ENCODE peak calls at places on chromosomes 13 and 19, in seven cellular contexts. E is foreskin fibroblast; V is activated B cell treated with CpG ODN at 0.5 μM for 24 hours; X is activated T-cell treated with anti-CD3 and anti-CD28 coated beads, Interleukin-2, amount 50 U/mL, for 72 hours; Z is NCI-H2029; G is EL; T is brain pericyte. R is an unnamed sample.

GRCh38 chr19:20371911-20372310 is 193.7 kb downstream of the ZNF737 start:
- DNase-seq in E (no peak), V (no peak), X (no peak), Z (no peak), G (no peak), T (no peak), R (no peak)

GRCh38 chr13:28744091-28744536 is 25.3 kb upstream of the SLC46A3 start:
- DNase-seq in E (peak), V (no peak), X (no peak), Z (no peak), G (peak), T (no peak), R (no peak)

GRCh38 chr19:54014920-54015560 is 23.6 kb downstream of the CACNG6 start:
- DNase-seq in E (no peak), V (no peak), X (no peak), Z (no peak), G (no peak), T (no peak), R (no peak)

GRCh38 chr19:48631254-48631653 is 5.9 kb downstream of the DBP start:
- DNase-seq in E (no peak), V (no peak), X (no peak), Z (no peak), G (no peak), T (no peak), R (no peak)

GRCh38 chr19:2974342-2974932 is 2.9 kb upstream of the TLE6 start:
- DNase-seq in E (peak), V (no peak), X (peak), Z (no peak), G (no peak), T (no peak), R (peak)

GRCh38 chr13:30186644-30187431 is 120.5 kb downstream of the KATNAL1 start:
- DNase-seq in E (peak), V (no peak), X (no peak), Z (no peak), G (no peak), T (no peak), R (no peak)

GRCh38 chr13:48223016-48223385 is 10.0 kb upstream of the ITM2B start:
- DNase-seq in E (no peak), V (no peak), X (no peak), Z (no peak), G (no peak), T (no peak), R (no peak)

GRCh38 chr13:85659493-85659892 is 139.7 kb downstream of the SLITRK6 start:
- DNase-seq in E (peak), V (no peak), X (no peak), Z (no peak), G (peak), T (no peak), R (no peak)

GRCh38 chr19:961866-962620 is 22.1 kb upstream of the WDR18 start:
- DNase-seq in E (peak), V (no peak), X (no peak), Z (no peak), G (no peak), T (no peak), R (no peak)

GRCh38 chr13:77860621-77861020 is 58.0 kb downstream of the EDNRB start:
- DNase-seq in E (peak), V (no peak), X (no peak), Z (no peak), G (peak), T (no peak), R (no peak)

GRCh38 chr19:56217039-56217949 is 15.2 kb downstream of the ZSCAN5C start:
- DNase-seq in E (peak), V (no peak), X (no peak), Z (no peak), G (peak), T (no peak), R (no peak)

GRCh38 chr13:106475852-106476251 is 59.6 kb downstream of the EFNB2 start:
- DNase-seq in E (no peak), V (no peak), X (no peak), Z (no peak), G (no peak), T (no peak), R (no peak)

GRCh38 chr19:41172297-41173164 is 20.5 kb upstream of the CYP2S1 start:
- DNase-seq in E (no peak), V (no peak), X (no peak), Z (no peak), G (no peak), T (no peak), R (no peak)

GRCh38 chr19:41928221-41928683 is at the start of gene ERFL:
- DNase-seq in E (no peak), V (no peak), X (no peak), Z (no peak), G (peak), T (no peak), R (no peak)

GRCh38 chr19:35901055-35901644 is 810 bp upstream of the NFKBID start:
- DNase-seq in E (peak), V (no peak), X (no peak), Z (no peak), G (peak), T (no peak), R (no peak)

GRCh38 chr19:48934837-48935236 is 1.3 kb downstream of the DHDH start:
- DNase-seq in E (no peak), V (no peak), X (no peak), Z (no peak), G (no peak), T (no peak), R (no peak)

GRCh38 chr13:95882121-95882520 is 171.1 kb downstream of the UGGT2 start:
- DNase-seq in E (no peak), V (no peak), X (no peak), Z (no peak), G (no peak), T (no peak), R (no peak)

GRCh38 chr13:29849731-29850212 is 645 bp downstream of the UBL3 start:
- DNase-seq in E (peak), V (peak), X (peak), Z (no peak), G (peak), T (no peak), R (peak)

GRCh38 chr19:57947088-57947418 is 453 bp downstream of the ZNF256 start:
- DNase-seq in E (peak), V (no peak), X (no peak), Z (no peak), G (peak), T (no peak), R (no peak)

GRCh38 chr19:33905473-33905936 is 108.8 kb downstream of the KCTD15 start:
- DNase-seq in E (peak), V (no peak), X (no peak), Z (no peak), G (no peak), T (no peak), R (no peak)

GRCh38 chr13:32254916-32255743 is 60.0 kb downstream of the ZAR1L start:
- DNase-seq in E (no peak), V (no peak), X (no peak), Z (peak), G (no peak), T (no peak), R (no peak)

GRCh38 chr13:32330438-32330837 is 15.1 kb downstream of the BRCA2 start:
- DNase-seq in E (peak), V (no peak), X (no peak), Z (no peak), G (peak), T (no peak), R (no peak)

GRCh38 chr19:13978721-13979191 is 26.4 kb downstream of the DCAF15 start:
- DNase-seq in E (peak), V (peak), X (no peak), Z (no peak), G (no peak), T (no peak), R (no peak)